ENCODE peak calls at places on chromosomes 16 and 17, in five cellular contexts. J, O, T, S and F are unnamed samples.

GRCh38 chr16:8254425-8254824 is 335.9 kb downstream of the TMEM114 start:
- DNase-seq in T (no peak), S (no peak), O (no peak), J (no peak), F (no peak)

GRCh38 chr17:42201155-42201772 is 7.0 kb upstream of the GHDC start:
- DNase-seq in O (no peak), T (no peak), S (no peak), J (no peak), F (no peak)

GRCh38 chr16:19138601-19139000 is 24.8 kb downstream of the ITPRIPL2 start:
- DNase-seq in S (peak), T (peak), O (no peak), J (peak), F (no peak)

GRCh38 chr17:78391843-78392242 is 13.4 kb downstream of the PGS1 start:
- DNase-seq in S (peak), O (no peak), J (peak), T (peak), F (no peak)

GRCh38 chr16:85379041-85380001 is 233.8 kb upstream of the GSE1 start:
- DNase-seq in S (no peak), T (no peak), J (no peak), O (no peak), F (no peak)

GRCh38 chr17:31433091-31433790 is 41.8 kb downstream of the RAB11FIP4 start:
- DNase-seq in T (no peak), O (peak), J (no peak), S (no peak), F (no peak)

GRCh38 chr17:73911726-73912359 is 267.6 kb upstream of the SDK2 start:
- DNase-seq in O (no peak), J (no peak), T (no peak), S (no peak), F (no peak)

GRCh38 chr17:30358055-30358760 is 20.5 kb upstream of the CPD start:
- DNase-seq in S (no peak), J (no peak), T (no peak), O (no peak), F (no peak)

GRCh38 chr17:31499771-31500554 is 108.5 kb downstream of the RAB11FIP4 start:
- DNase-seq in O (no peak), J (no peak), T (peak), S (peak), F (peak)

GRCh38 chr17:75346906-75347305 is 57.7 kb upstream of the SLC25A19 start:
- DNase-seq in S (peak), O (peak), T (peak), J (peak), F (peak)

DNA sequence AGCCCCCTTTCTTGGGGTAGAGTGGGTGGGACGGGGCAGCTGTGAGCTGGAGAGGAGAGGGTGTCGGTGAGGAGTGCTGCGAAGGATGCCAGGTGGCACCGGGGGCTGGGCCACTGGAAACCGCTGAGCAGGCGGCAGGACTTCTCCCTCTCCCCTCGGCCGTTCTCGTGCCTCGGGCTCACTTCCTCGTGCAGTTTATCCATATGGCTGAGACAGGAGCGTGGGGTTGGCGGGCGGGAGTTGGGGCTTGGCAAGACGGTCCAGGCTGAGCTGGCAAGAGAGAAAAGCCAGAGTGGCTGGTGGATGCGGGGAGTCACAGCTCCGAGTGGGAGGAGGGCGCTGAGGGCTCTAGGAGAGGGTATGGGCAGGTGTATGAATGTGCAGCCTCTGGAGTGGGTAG is 8.2 kb downstream of the TBC1D24 start:
- DNase-seq in S (no peak), O (no peak), T (no peak), J (no peak), F (no peak)
- H3K9ac ChIP-seq in S (peak), O (no peak), T (peak), J (peak), F (no peak)

GRCh38 chr17:46144246-46144645 is 49.0 kb downstream of the KANSL1 start:
- DNase-seq in S (peak), J (no peak), T (no peak), O (no peak), F (no peak)
- H3K9ac ChIP-seq in S (no peak), J (peak), T (no peak), O (no peak), F (no peak)

DNA sequence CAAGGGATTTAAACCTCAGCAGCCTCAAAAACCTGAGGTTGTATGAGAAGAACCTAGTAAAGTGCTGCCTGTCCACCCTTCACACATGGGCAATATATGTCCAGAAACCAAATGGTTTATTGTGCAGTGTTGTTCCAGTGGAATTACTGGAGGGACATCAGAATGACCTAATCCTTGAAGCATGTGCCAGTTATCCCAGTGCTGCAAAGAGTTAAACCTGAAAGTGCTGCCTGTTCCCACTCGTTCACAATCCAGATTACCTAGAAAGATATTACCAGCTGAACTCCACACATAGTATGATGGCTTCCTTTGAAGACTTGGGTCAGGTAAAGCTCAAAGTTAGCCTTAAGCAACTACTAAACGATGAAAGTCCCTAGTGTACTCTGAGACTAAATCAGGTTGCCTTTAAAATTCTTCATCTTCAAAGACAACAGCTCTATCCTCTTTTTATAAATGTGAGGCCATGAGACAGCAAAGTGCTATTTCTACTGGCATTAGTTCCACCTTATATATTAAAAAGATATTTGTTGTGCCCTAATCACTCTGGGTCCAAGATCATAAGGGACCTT is 133.1 kb downstream of the SNX11 start:
- DNase-seq in T (no peak), S (no peak), O (no peak), J (peak), F (no peak)
- H3K9ac ChIP-seq in T (peak), S (no peak), O (no peak), J (peak), F (no peak)

GRCh38 chr17:49497147-49498036 is 2.3 kb downstream of the NGFR start:
- DNase-seq in O (no peak), S (peak), J (peak), T (peak), F (peak)

GRCh38 chr17:49495842-49496182 is 719 bp downstream of the NGFR start:
- DNase-seq in O (no peak), T (no peak), S (no peak), J (no peak), F (no peak)

GRCh38 chr17:49496183-49496865 is 1.2 kb downstream of the NGFR start:
- DNase-seq in T (peak), J (peak), S (peak), O (no peak), F (peak)

GRCh38 chr17:49498037-49498615 is 3.0 kb downstream of the NGFR start:
- DNase-seq in S (no peak), O (no peak), T (no peak), J (no peak), F (peak)

DNA sequence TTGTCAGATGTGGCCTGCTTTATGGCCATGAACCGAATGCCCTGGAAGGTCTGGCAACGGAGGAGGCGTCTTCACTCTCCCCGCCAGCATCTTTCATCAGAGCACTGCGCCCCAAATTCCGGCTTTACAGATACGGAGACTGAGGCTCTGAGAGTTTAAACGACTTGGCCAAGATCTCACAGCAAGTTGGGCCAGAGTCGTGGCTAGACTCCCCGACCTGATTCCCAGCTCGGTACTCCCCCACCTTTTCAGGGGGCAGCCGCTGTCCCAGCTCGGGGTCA is 1.7 kb downstream of the NGFR start:
- DNase-seq in J (no peak), T (no peak), S (no peak), O (no peak), F (no peak)
- H3K9ac ChIP-seq in J (no peak), T (no peak), S (no peak), O (no peak), F (no peak)

GRCh38 chr16:54455021-54455725 is 168.6 kb upstream of the IRX3 start:
- DNase-seq in J (no peak), S (no peak), T (no peak), O (no peak), F (no peak)
- H3K9ac ChIP-seq in J (no peak), S (no peak), T (no peak), O (no peak), F (no peak)

GRCh38 chr17:82296511-82297279 is 20.7 kb downstream of the CD7 start:
- DNase-seq in J (no peak), O (peak), T (no peak), S (peak), F (no peak)
- H3K9ac ChIP-seq in J (peak), O (peak), T (no peak), S (no peak), F (no peak)

DNA sequence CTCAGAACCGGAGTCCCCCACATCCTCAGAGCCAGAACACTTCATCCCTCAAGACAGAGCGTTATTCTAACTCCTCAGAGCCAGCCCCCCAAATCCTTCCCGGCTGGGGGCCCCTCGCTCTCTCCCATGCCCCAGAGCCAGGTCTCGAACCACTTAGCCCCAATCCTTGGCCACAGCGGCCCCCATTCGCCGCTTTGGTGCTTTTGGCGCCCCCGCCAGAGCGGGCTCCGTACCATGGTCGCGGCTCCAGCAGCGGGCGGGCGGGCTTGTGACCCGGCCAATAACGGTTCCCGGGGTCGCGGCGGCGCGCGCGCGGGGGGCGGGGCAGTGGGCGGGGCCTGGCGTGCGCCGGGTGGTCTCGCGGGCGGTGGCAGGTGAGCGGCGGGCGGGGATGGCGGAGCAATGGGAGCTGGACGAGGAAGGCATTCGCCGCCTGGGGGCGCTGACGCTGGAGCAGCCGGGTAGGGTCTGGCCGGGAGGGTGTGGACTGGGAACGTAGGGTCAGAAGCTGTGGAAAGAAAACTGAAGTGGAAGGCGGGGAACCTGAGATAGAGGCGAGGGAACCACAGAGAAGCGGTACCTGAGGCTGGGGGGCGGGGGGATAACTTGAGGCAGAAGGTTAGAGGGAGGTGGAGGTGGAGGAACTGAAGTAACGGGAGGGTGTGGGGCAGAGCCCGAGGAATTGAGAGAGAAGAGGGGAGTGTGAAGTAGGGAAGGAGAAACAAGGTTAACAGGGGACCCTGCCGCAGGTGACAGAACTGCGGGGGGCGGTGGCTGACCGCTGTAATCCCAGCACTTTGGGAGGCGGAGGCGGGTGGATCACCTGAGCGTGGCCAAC is at the start of the genes KCTD19 and LRRC36:
- DNase-seq in T (peak), J (peak), S (peak), O (peak), F (peak)
- H3K9ac ChIP-seq in T (peak), J (peak), S (peak), O (peak), F (no peak)

DNA sequence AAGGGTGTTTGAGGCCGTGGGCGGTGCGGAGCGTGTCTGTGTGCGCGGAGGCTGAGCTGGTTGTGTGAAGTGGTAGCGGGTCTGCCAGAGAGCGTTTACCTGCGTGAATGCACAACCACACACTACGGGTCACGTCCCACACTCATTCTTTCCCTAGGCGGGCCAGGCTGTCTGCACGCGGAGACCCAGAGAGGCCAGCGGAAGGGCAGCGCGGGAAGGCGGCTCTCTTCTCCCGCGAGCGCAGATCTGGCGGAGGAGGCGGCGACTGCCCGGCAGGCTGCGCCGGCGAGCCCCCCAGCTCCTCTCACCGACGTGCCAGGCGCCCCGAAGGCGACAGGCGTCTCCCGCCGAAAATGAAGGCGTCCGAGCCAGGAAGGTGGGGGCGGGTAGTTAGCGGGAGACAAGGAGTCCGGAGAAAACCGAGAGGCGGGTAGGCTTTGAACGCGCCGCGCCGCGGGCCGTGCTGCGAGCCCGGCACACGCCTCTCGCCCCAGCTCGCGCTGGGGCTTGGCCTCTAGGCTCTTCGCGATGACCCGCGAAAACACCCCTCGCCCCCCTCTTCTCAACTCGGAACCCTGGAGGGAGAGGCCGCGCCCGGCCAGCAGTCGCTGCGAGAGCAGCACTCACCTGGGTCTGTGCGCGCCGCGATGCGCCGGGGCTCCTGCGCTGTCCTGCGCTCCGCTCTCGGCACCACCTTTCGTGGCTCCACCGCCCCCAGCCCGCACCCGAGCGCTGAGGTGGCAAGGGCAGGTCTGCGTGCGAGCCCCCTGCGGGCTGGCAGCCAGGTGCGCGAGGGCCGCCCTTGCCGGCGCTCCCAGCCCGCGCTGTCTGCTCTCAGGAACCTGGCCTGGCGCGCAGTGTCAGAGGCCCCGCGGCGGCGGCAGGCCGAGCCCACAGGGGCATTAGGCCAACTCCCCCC is 2.0 kb upstream of the FOXF1 start:
- DNase-seq in J (peak), T (peak), S (peak), O (no peak), F (peak)
- H3K9ac ChIP-seq in J (no peak), T (no peak), S (peak), O (no peak), F (no peak)